ENCODE peak calls at places on chromosomes 3 and 15, in eight cellular contexts. V is RWPE2; N is mucosa of descending colon; T is activated CD4-positive, alpha-beta T cell treated with anti-CD3 and anti-CD28 coated beads, Interleukin-2, amount 50 U/mL, for 1 hour; O is stimulated activated CD8-positive, alpha-beta memory T cell treated with anti-CD3 and anti-CD28 coated beads, Interleukin-15, amount 100 ng/mL, for 24 hours; C is A172; E is H7; K is SJSA1. R is an unnamed sample.

GRCh38 chr15:89751748-89752147 is 699 bp upstream of the MESP1 start:
- DNase-seq in K (no peak), T (no peak), O (no peak), E (no peak), C (no peak), V (no peak), N (no peak), R (no peak)

GRCh38 chr3:158451405-158452045 is 119.5 kb upstream of the MLF1 start:
- DNase-seq in T (no peak), E (no peak), V (no peak), C (no peak), K (no peak), O (no peak), N (no peak), R (no peak)

GRCh38 chr15:100687532-100688215 is 85.3 kb downstream of the ASB7 start:
- DNase-seq in T (no peak), C (peak; percentile 45), V (no peak), O (no peak), K (no peak), N (no peak), E (no peak), R (no peak)

GRCh38 chr3:194761384-194761783 is 75.7 kb downstream of the FAM43A start:
- DNase-seq in C (no peak), N (no peak), T (no peak), E (peak; percentile 48), O (no peak), K (no peak), V (no peak), R (no peak)

GRCh38 chr15:52011711-52012144 is 7.3 kb upstream of the MAPK6 start:
- DNase-seq in E (no peak), C (no peak), N (no peak), T (no peak), O (no peak), V (no peak), K (no peak), R (no peak)

GRCh38 chr3:84125201-84125721 is 833.5 kb upstream of the CADM2 start:
- DNase-seq in E (no peak), C (no peak), T (no peak), N (no peak), K (no peak), V (no peak), O (no peak), R (no peak)

GRCh38 chr15:89814112-89814742 is 425 bp downstream of the ANPEP start:
- DNase-seq in C (no peak), K (no peak), N (no peak), E (peak; percentile 84), T (no peak), V (no peak), O (no peak), R (peak; percentile 63)

GRCh38 chr15:101100118-101100517 is 151.7 kb downstream of the CHSY1 start:
- DNase-seq in C (no peak), O (no peak), V (peak; percentile 68), K (no peak), E (no peak), T (no peak), N (no peak), R (no peak)

GRCh38 chr3:50226888-50227389 is 9.1 kb upstream of the GNAI2 start:
- DNase-seq in E (no peak), C (no peak), K (no peak), T (no peak), N (no peak), V (no peak), O (no peak), R (peak; percentile 83)

GRCh38 chr3:14587733-14588360 is 47.7 kb upstream of the GRIP2 start:
- DNase-seq in K (peak; percentile 77), O (no peak), E (no peak), N (no peak), V (no peak), C (peak; percentile 75), T (no peak), R (no peak)

GRCh38 chr3:126256256-126256655 is 75.9 kb upstream of the ALDH1L1 start:
- DNase-seq in C (no peak), K (peak; percentile 81), T (no peak), N (no peak), V (no peak), O (no peak), E (no peak), R (no peak)

GRCh38 chr3:190073264-190073663 is 47.4 kb downstream of the P3H2 start:
- DNase-seq in N (peak; percentile 27), T (no peak), O (no peak), E (no peak), C (no peak), V (no peak), K (peak; percentile 51), R (no peak)

GRCh38 chr15:90482124-90483011 is 47.4 kb upstream of the CRTC3 start:
- DNase-seq in C (peak; percentile 37), E (peak; percentile 32), V (no peak), N (peak; percentile 71), T (peak; percentile 44), K (peak; percentile 51), O (no peak), R (no peak)

GRCh38 chr3:122255757-122256439 is 69.2 kb upstream of the CSTA start:
- DNase-seq in V (no peak), O (no peak), E (no peak), T (no peak), N (no peak), K (no peak), C (no peak), R (no peak)

GRCh38 chr15:41933771-41934170 is 38.6 kb downstream of the EHD4 start:
- DNase-seq in C (peak; percentile 84), T (no peak), N (peak; percentile 34), K (peak; percentile 60), O (no peak), V (peak; percentile 82), E (no peak), R (peak; percentile 55)

R was measured in right cardiac atrium.